ENCODE peak calls at places on chromosomes 13 and 19, in seven cellular contexts. B is NCI-H187, Q is A673, O is activated T-cell treated with anti-CD3 and anti-CD28 coated beads for 1 hour, K is fibroblast of the aortic adventitia, G is PC-9, A is fibroblast of the conjunctiva. X is an unnamed sample.

GRCh38 chr13:26707122-26708006 is 53.2 kb downstream of the GPR12 start:
- DNase-seq in B (peak), A (peak), G (no peak), K (peak), O (no peak), Q (peak), X (no peak)

GRCh38 chr13:36616706-36617105 is 57.1 kb upstream of the SERTM1 start:
- DNase-seq in A (no peak), B (no peak), K (no peak), O (no peak), G (no peak), Q (no peak), X (no peak)

GRCh38 chr13:89695343-89696257 is 1651.9 kb upstream of the MIR17HG start:
- DNase-seq in A (peak), K (peak), Q (peak), O (no peak), G (peak), B (peak), X (no peak)

GRCh38 chr13:91719033-91719432 is 320.6 kb downstream of the GPC5 start:
- DNase-seq in G (no peak), Q (no peak), A (peak), B (no peak), O (no peak), K (no peak), X (no peak)

GRCh38 chr13:51674276-51674675 is 90.0 kb downstream of the WDFY2 start:
- DNase-seq in B (peak), G (peak), K (no peak), A (no peak), O (no peak), Q (no peak), X (no peak)

GRCh38 chr13:85588359-85588758 is 210.9 kb downstream of the SLITRK6 start:
- DNase-seq in B (no peak), G (no peak), K (no peak), O (no peak), A (no peak), Q (no peak), X (no peak)

GRCh38 chr13:112690242-112690943 is 555 bp downstream of the ATP11A start:
- DNase-seq in O (no peak), B (peak), G (peak), Q (no peak), K (peak), A (no peak), X (no peak)

GRCh38 chr19:43751466-43752220 is 3.1 kb downstream of the SMG9 start:
- DNase-seq in K (peak), A (no peak), O (no peak), Q (no peak), G (no peak), B (no peak), X (no peak)

GRCh38 chr19:43738780-43739211 is 16.0 kb downstream of the SMG9 start:
- DNase-seq in B (no peak), Q (no peak), A (no peak), O (no peak), K (peak), G (no peak), X (no peak)

GRCh38 chr13:36712785-36713184 is 39.0 kb downstream of the SERTM1 start:
- DNase-seq in K (peak), G (no peak), Q (peak), O (no peak), B (no peak), A (peak), X (peak)

X was measured in BJ.